ENCODE peak calls at places on chromosomes 2 and 18, in seven cellular contexts. One of them, this sample, is unnamed. For H3K4me1, the result is how much of the 10 kb centered on the place peaks cover.

GRCh38 chr18:54679318-54680149 is 88.5 kb downstream of the DYNAP start:
- DNase-seq in cardiac muscle cell: peak
- DNase-seq in upper lobe of left lung: no peak
- DNase-seq in HepG2: peak
- DNase-seq in hepatocyte: peak
- DNase-seq in psoas muscle: no peak
- DNase-seq in fibroblast of lung: peak
- DNase-seq in this sample: no peak

GRCh38 chr2:75532488-75532887 is 28.3 kb downstream of the EVA1A start:
- DNase-seq in cardiac muscle cell: no peak
- DNase-seq in upper lobe of left lung: no peak
- DNase-seq in HepG2: no peak
- DNase-seq in hepatocyte: no peak
- DNase-seq in psoas muscle: no peak
- DNase-seq in fibroblast of lung: no peak
- DNase-seq in this sample: no peak

GRCh38 chr2:172282944-172283343 is 144.4 kb upstream of the ITGA6 start:
- DNase-seq in cardiac muscle cell: no peak
- DNase-seq in upper lobe of left lung: no peak
- DNase-seq in HepG2: no peak
- DNase-seq in hepatocyte: peak
- DNase-seq in psoas muscle: no peak
- DNase-seq in fibroblast of lung: peak
- DNase-seq in this sample: peak

GRCh38 chr2:5980351-5981054 is 288.3 kb downstream of the SOX11 start:
- DNase-seq in cardiac muscle cell: no peak
- DNase-seq in upper lobe of left lung: no peak
- DNase-seq in HepG2: no peak
- DNase-seq in hepatocyte: no peak
- DNase-seq in psoas muscle: no peak
- DNase-seq in fibroblast of lung: peak
- DNase-seq in this sample: no peak

GRCh38 chr2:124186801-124187200 is 161.7 kb downstream of the CNTNAP5 start:
- DNase-seq in cardiac muscle cell: no peak
- DNase-seq in upper lobe of left lung: no peak
- DNase-seq in HepG2: no peak
- DNase-seq in hepatocyte: no peak
- DNase-seq in psoas muscle: no peak
- DNase-seq in fibroblast of lung: no peak
- DNase-seq in this sample: no peak

GRCh38 chr2:229489016-229489415 is 217.9 kb upstream of the PID1 start:
- DNase-seq in cardiac muscle cell: no peak
- DNase-seq in upper lobe of left lung: peak
- DNase-seq in HepG2: no peak
- DNase-seq in hepatocyte: no peak
- DNase-seq in psoas muscle: no peak
- DNase-seq in fibroblast of lung: peak
- DNase-seq in this sample: peak

GRCh38 chr2:148531175-148532048 is 113.1 kb upstream of the EPC2 start:
- DNase-seq in cardiac muscle cell: no peak
- DNase-seq in upper lobe of left lung: no peak
- DNase-seq in HepG2: no peak
- DNase-seq in hepatocyte: no peak
- DNase-seq in psoas muscle: no peak
- DNase-seq in fibroblast of lung: no peak
- DNase-seq in this sample: no peak

GRCh38 chr2:39787950-39788349 is 8.9 kb upstream of the THUMPD2 start:
- DNase-seq in cardiac muscle cell: no peak
- DNase-seq in upper lobe of left lung: no peak
- DNase-seq in HepG2: no peak
- DNase-seq in hepatocyte: no peak
- DNase-seq in psoas muscle: no peak
- DNase-seq in fibroblast of lung: no peak
- DNase-seq in this sample: no peak

GRCh38 chr2:54212456-54212855 is 43.6 kb downstream of the TSPYL6 start:
- DNase-seq in cardiac muscle cell: no peak
- DNase-seq in upper lobe of left lung: no peak
- DNase-seq in HepG2: peak
- DNase-seq in hepatocyte: peak
- DNase-seq in psoas muscle: no peak
- DNase-seq in fibroblast of lung: peak
- DNase-seq in this sample: peak

GRCh38 chr2:214706986-214707385 is 102.5 kb downstream of the BARD1 start:
- DNase-seq in cardiac muscle cell: peak
- DNase-seq in upper lobe of left lung: no peak
- DNase-seq in HepG2: no peak
- DNase-seq in hepatocyte: no peak
- DNase-seq in psoas muscle: no peak
- DNase-seq in fibroblast of lung: peak
- DNase-seq in this sample: no peak

GRCh38 chr2:48695991-48696390 is 59.5 kb downstream of the LHCGR start:
- DNase-seq in cardiac muscle cell: no peak
- DNase-seq in upper lobe of left lung: no peak
- DNase-seq in HepG2: no peak
- DNase-seq in hepatocyte: no peak
- DNase-seq in psoas muscle: no peak
- DNase-seq in fibroblast of lung: no peak
- DNase-seq in this sample: no peak

GRCh38 chr18:44564922-44565321 is 115.8 kb upstream of the SETBP1 start:
- DNase-seq in cardiac muscle cell: peak
- DNase-seq in upper lobe of left lung: no peak
- DNase-seq in HepG2: no peak
- DNase-seq in hepatocyte: peak
- DNase-seq in psoas muscle: no peak
- DNase-seq in fibroblast of lung: peak
- DNase-seq in this sample: no peak

DNA sequence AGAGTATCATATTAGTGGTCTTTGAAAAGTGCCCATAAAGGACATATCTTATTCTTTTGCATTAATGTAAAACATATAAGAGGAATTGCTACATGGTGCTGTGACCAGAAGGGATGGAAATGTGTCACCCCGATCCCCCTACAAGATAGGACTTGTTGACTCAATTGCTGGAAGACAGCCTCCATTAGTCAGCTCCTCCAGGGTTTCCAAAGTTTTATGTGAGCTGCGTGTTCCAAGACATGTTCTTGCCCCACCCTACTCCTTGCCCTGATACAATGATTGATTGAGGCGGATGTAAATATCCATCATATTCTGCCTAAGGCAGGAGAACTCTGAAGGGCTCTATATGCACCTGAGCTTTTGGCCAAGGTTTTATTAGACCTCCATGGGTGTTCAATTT is 541.0 kb upstream of the ZEB2 start:
- DNase-seq in cardiac muscle cell: no peak
- DNase-seq in upper lobe of left lung: no peak
- DNase-seq in HepG2: no peak
- DNase-seq in hepatocyte: no peak
- DNase-seq in psoas muscle: no peak
- DNase-seq in fibroblast of lung: no peak
- DNase-seq in this sample: no peak
- H3K4me1 ChIP-seq in cardiac muscle cell: under half
- H3K4me1 ChIP-seq in upper lobe of left lung: under half
- H3K4me1 ChIP-seq in HepG2: under half
- H3K4me1 ChIP-seq in hepatocyte: under half
- H3K4me1 ChIP-seq in psoas muscle: under half
- H3K4me1 ChIP-seq in fibroblast of lung: under half
- H3K4me1 ChIP-seq in this sample: under half

GRCh38 chr2:198657520-198658121 is 800.1 kb downstream of the SATB2 start:
- DNase-seq in cardiac muscle cell: peak
- DNase-seq in upper lobe of left lung: no peak
- DNase-seq in HepG2: peak
- DNase-seq in hepatocyte: peak
- DNase-seq in psoas muscle: no peak
- DNase-seq in fibroblast of lung: peak
- DNase-seq in this sample: peak
- H3K4me3 ChIP-seq in cardiac muscle cell: no peak
- H3K4me3 ChIP-seq in upper lobe of left lung: no peak
- H3K4me3 ChIP-seq in HepG2: no peak
- H3K4me3 ChIP-seq in hepatocyte: no peak
- H3K4me3 ChIP-seq in psoas muscle: no peak
- H3K4me3 ChIP-seq in fibroblast of lung: no peak
- H3K4me3 ChIP-seq in this sample: no peak

DNA sequence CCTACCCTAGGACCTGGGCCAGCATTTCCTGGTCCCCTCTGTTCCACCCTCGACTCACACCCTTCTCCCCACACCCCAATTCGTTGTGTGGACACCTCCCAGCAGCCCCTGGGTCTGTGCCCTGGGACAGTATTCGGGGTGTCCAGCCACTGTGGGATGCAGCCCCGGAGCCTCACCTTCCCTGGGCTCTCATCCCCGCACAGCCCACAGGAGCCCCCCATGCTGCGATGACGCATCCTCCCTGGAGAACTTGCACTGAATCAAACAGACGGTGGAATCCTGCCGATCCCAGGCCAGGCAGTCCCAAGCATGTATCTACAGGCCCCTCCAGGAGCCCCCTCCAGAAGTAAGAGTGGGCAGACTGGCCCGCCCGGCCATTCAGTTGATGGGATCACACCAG is 9.7 kb downstream of the ITM2C start:
- DNase-seq in cardiac muscle cell: no peak
- DNase-seq in upper lobe of left lung: peak
- DNase-seq in HepG2: no peak
- DNase-seq in hepatocyte: no peak
- DNase-seq in psoas muscle: no peak
- DNase-seq in fibroblast of lung: no peak
- DNase-seq in this sample: no peak
- H3K27ac ChIP-seq in cardiac muscle cell: no peak
- H3K27ac ChIP-seq in upper lobe of left lung: no peak
- H3K27ac ChIP-seq in HepG2: no peak
- H3K27ac ChIP-seq in hepatocyte: no peak
- H3K27ac ChIP-seq in psoas muscle: no peak
- H3K27ac ChIP-seq in fibroblast of lung: no peak
- H3K27ac ChIP-seq in this sample: no peak

GRCh38 chr2:205930209-205930608 is 155.8 kb downstream of the INO80D start:
- DNase-seq in cardiac muscle cell: no peak
- DNase-seq in upper lobe of left lung: no peak
- DNase-seq in HepG2: no peak
- DNase-seq in hepatocyte: no peak
- DNase-seq in psoas muscle: no peak
- DNase-seq in fibroblast of lung: peak
- DNase-seq in this sample: peak
- H3K4me1 ChIP-seq in cardiac muscle cell: under half
- H3K4me1 ChIP-seq in upper lobe of left lung: under half
- H3K4me1 ChIP-seq in HepG2: under half
- H3K4me1 ChIP-seq in hepatocyte: under half
- H3K4me1 ChIP-seq in psoas muscle: under half
- H3K4me1 ChIP-seq in fibroblast of lung: under half
- H3K4me1 ChIP-seq in this sample: under half

GRCh38 chr18:3654442-3655253 is 204.7 kb downstream of the TGIF1 start:
- DNase-seq in cardiac muscle cell: no peak
- DNase-seq in upper lobe of left lung: no peak
- DNase-seq in HepG2: peak
- DNase-seq in hepatocyte: peak
- DNase-seq in psoas muscle: no peak
- DNase-seq in fibroblast of lung: no peak
- DNase-seq in this sample: no peak
- H3K4me3 ChIP-seq in cardiac muscle cell: no peak
- H3K4me3 ChIP-seq in upper lobe of left lung: no peak
- H3K4me3 ChIP-seq in HepG2: no peak
- H3K4me3 ChIP-seq in hepatocyte: no peak
- H3K4me3 ChIP-seq in psoas muscle: no peak
- H3K4me3 ChIP-seq in fibroblast of lung: no peak
- H3K4me3 ChIP-seq in this sample: no peak

GRCh38 chr18:58540381-58540943 is 88.4 kb downstream of the ALPK2 start:
- DNase-seq in cardiac muscle cell: no peak
- DNase-seq in upper lobe of left lung: no peak
- DNase-seq in HepG2: no peak
- DNase-seq in hepatocyte: no peak
- DNase-seq in psoas muscle: no peak
- DNase-seq in fibroblast of lung: no peak
- DNase-seq in this sample: no peak
- H3K27ac ChIP-seq in cardiac muscle cell: peak
- H3K27ac ChIP-seq in upper lobe of left lung: no peak
- H3K27ac ChIP-seq in HepG2: peak
- H3K27ac ChIP-seq in hepatocyte: peak
- H3K27ac ChIP-seq in psoas muscle: peak
- H3K27ac ChIP-seq in fibroblast of lung: no peak
- H3K27ac ChIP-seq in this sample: no peak

GRCh38 chr2:226524381-226524843 is 275.2 kb downstream of the IRS1 start:
- DNase-seq in cardiac muscle cell: no peak
- DNase-seq in upper lobe of left lung: no peak
- DNase-seq in HepG2: peak
- DNase-seq in hepatocyte: peak
- DNase-seq in psoas muscle: no peak
- DNase-seq in fibroblast of lung: peak
- DNase-seq in this sample: peak

GRCh38 chr2:226529556-226529955 is 270.1 kb downstream of the IRS1 start:
- DNase-seq in cardiac muscle cell: no peak
- DNase-seq in upper lobe of left lung: no peak
- DNase-seq in HepG2: no peak
- DNase-seq in hepatocyte: no peak
- DNase-seq in psoas muscle: no peak
- DNase-seq in fibroblast of lung: no peak
- DNase-seq in this sample: peak

GRCh38 chr2:226531061-226531460 is 268.6 kb downstream of the IRS1 start:
- DNase-seq in cardiac muscle cell: no peak
- DNase-seq in upper lobe of left lung: no peak
- DNase-seq in HepG2: no peak
- DNase-seq in hepatocyte: no peak
- DNase-seq in psoas muscle: no peak
- DNase-seq in fibroblast of lung: no peak
- DNase-seq in this sample: no peak

DNA sequence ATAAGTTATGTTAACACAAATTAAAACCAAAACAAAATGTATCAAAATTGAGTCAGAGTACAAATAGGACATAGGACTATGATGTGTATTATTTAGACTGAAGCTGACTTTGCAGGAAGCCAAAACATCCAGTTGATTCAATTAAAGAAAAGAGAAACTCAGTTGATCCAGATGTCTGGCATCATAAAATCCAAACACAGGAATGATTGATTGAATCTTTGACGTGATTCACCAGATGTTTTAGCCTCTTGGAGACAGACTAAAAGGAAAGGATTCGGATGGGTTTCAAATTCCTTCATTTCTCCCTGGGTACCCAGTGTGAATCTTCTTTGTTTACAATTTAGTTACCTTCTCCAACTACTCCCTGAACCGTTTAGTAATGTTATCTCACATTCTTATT is 272.9 kb downstream of the IRS1 start:
- DNase-seq in cardiac muscle cell: no peak
- DNase-seq in upper lobe of left lung: no peak
- DNase-seq in HepG2: no peak
- DNase-seq in hepatocyte: no peak
- DNase-seq in psoas muscle: no peak
- DNase-seq in fibroblast of lung: no peak
- DNase-seq in this sample: no peak
- H3K4me1 ChIP-seq in cardiac muscle cell: under half
- H3K4me1 ChIP-seq in upper lobe of left lung: under half
- H3K4me1 ChIP-seq in HepG2: under half
- H3K4me1 ChIP-seq in hepatocyte: under half
- H3K4me1 ChIP-seq in psoas muscle: under half
- H3K4me1 ChIP-seq in fibroblast of lung: under half
- H3K4me1 ChIP-seq in this sample: under half

GRCh38 chr2:130327703-130328527 is 14.8 kb upstream of the IMP4 start:
- DNase-seq in cardiac muscle cell: peak
- DNase-seq in upper lobe of left lung: peak
- DNase-seq in HepG2: peak
- DNase-seq in hepatocyte: peak
- DNase-seq in psoas muscle: no peak
- DNase-seq in fibroblast of lung: peak
- DNase-seq in this sample: peak
- H3K4me3 ChIP-seq in cardiac muscle cell: no peak
- H3K4me3 ChIP-seq in upper lobe of left lung: no peak
- H3K4me3 ChIP-seq in HepG2: peak
- H3K4me3 ChIP-seq in hepatocyte: peak
- H3K4me3 ChIP-seq in psoas muscle: no peak
- H3K4me3 ChIP-seq in fibroblast of lung: no peak
- H3K4me3 ChIP-seq in this sample: no peak

This sample was measured in SJCRH30.